ENCODE peak calls at places on chromosome 21, in seven cellular contexts. V is GM23248, N is PC-3, O is HCT116, G is neural progenitor cell, U is MM.1S, X is GM23338. S is an unnamed sample.

GRCh38 chr21:43339668-43340067 is 87.3 kb downstream of the SIK1 start:
- DNase-seq in N (peak; percentile 17), X (no peak), U (no peak), O (no peak), V (no peak), G (no peak), S (no peak)

GRCh38 chr21:42276526-42277154 is 38.6 kb downstream of the TFF3 start:
- DNase-seq in V (no peak), U (no peak), N (peak; percentile 11), O (no peak), X (no peak), G (no peak), S (no peak)

GRCh38 chr21:42839271-42840231 is 39.8 kb downstream of the WDR4 start:
- DNase-seq in V (no peak), G (no peak), O (no peak), U (no peak), N (no peak), X (no peak), S (no peak)

GRCh38 chr21:46559291-46559983 is 45.4 kb downstream of the S100B start:
- DNase-seq in O (no peak), U (no peak), N (no peak), V (no peak), G (no peak), X (no peak), S (no peak)

GRCh38 chr21:42474043-42474831 is 21.8 kb downstream of the RSPH1 start:
- DNase-seq in U (no peak), O (peak; percentile 65), V (peak; percentile 35), N (peak; percentile 92), X (peak; percentile 67), G (no peak), S (peak; percentile 92)

GRCh38 chr21:35190201-35190701 is 141.1 kb upstream of the RUNX1 start:
- DNase-seq in X (no peak), V (peak; percentile 63), O (peak; percentile 58), U (no peak), N (peak; percentile 45), G (no peak), S (peak; percentile 21)

GRCh38 chr21:42939581-42940413 is 14.4 kb upstream of the ERVH48-1 start:
- DNase-seq in V (peak; percentile 96), U (no peak), G (no peak), N (peak; percentile 99), O (no peak), X (no peak), S (peak; percentile 83)

GRCh38 chr21:35814858-35815619 is 245.3 kb downstream of the SETD4 start:
- DNase-seq in O (no peak), G (no peak), N (peak; percentile 25), X (no peak), U (no peak), V (no peak), S (no peak)

GRCh38 chr21:41835711-41836154 is 43.4 kb downstream of the PRDM15 start:
- DNase-seq in G (no peak), V (no peak), U (no peak), X (no peak), N (no peak), O (no peak), S (no peak)

GRCh38 chr21:26850116-26850643 is 5.0 kb upstream of the ADAMTS1 start:
- DNase-seq in O (peak; percentile 2), V (peak; percentile 60), N (peak; percentile 80), G (peak; percentile 37), U (peak; percentile 58), X (peak; percentile 76), S (peak; percentile 37)

GRCh38 chr21:21612446-21612845 is 614.2 kb downstream of the NCAM2 start:
- DNase-seq in X (peak; percentile 69), N (peak; percentile 79), O (no peak), V (peak; percentile 86), U (no peak), G (peak; percentile 81), S (no peak)

GRCh38 chr21:46621457-46622182 is 13.9 kb upstream of the PRMT2 start:
- DNase-seq in V (no peak), U (no peak), X (no peak), N (no peak), G (peak; percentile 18), O (no peak), S (no peak)

GRCh38 chr21:23809573-23809972 is 1797.7 kb downstream of the MRPL39 start:
- DNase-seq in U (no peak), G (no peak), V (no peak), N (no peak), X (no peak), O (no peak), S (no peak)

GRCh38 chr21:26130249-26130896 is 40.2 kb downstream of the APP start:
- DNase-seq in X (no peak), O (no peak), N (no peak), U (no peak), G (no peak), V (no peak), S (no peak)

GRCh38 chr21:24369751-24370150 is 1237.5 kb downstream of the MRPL39 start:
- DNase-seq in G (no peak), N (no peak), U (no peak), O (no peak), V (no peak), X (no peak), S (no peak)

GRCh38 chr21:33069243-33069642 is 698 bp upstream of the OLIG1 start:
- DNase-seq in U (no peak), G (no peak), N (no peak), O (no peak), V (no peak), X (no peak), S (no peak)

GRCh38 chr21:33069994-33070811 is at the start of gene OLIG1:
- DNase-seq in X (peak; percentile 90), V (peak; percentile 35), O (no peak), N (peak; percentile 56), U (no peak), G (peak; percentile 83), S (peak; percentile 18)

GRCh38 chr21:33069645-33069993 is 322 bp upstream of the OLIG1 start:
- DNase-seq in V (no peak), U (no peak), X (no peak), N (no peak), G (no peak), O (no peak), S (no peak)

GRCh38 chr21:33071878-33072306 is 2.0 kb downstream of the OLIG1 start:
- DNase-seq in U (peak; percentile 66), N (no peak), V (peak; percentile 31), O (no peak), X (peak; percentile 60), G (peak; percentile 59), S (no peak)

GRCh38 chr21:33070921-33071877 is 1.3 kb downstream of the OLIG1 start:
- DNase-seq in U (peak; percentile 35), O (no peak), N (no peak), G (peak; percentile 60), V (peak; percentile 13), X (peak; percentile 69), S (no peak)
- TF ChIP-seq EZH2 in U (no peak), O (no peak), N (no peak), G (peak; percentile 100), V (no peak), X (peak; percentile 79), S (peak; percentile 89)

GRCh38 chr21:18498428-18498827 is 94.8 kb upstream of the TMPRSS15 start:
- DNase-seq in N (no peak), X (no peak), G (no peak), U (no peak), O (no peak), V (no peak), S (no peak)

GRCh38 chr21:18495553-18495952 is 92.0 kb upstream of the TMPRSS15 start:
- DNase-seq in N (no peak), X (no peak), U (no peak), V (no peak), O (no peak), G (no peak), S (no peak)

GRCh38 chr21:18499761-18500376 is 96.3 kb upstream of the TMPRSS15 start:
- DNase-seq in G (peak; percentile 73), V (peak; percentile 42), O (peak; percentile 10), X (peak; percentile 78), N (peak; percentile 69), U (peak; percentile 73), S (peak; percentile 77)
- TF ChIP-seq EZH2phosphoT487 in G (no peak), V (no peak), O (no peak), X (no peak), N (no peak), U (no peak), S (no peak)

GRCh38 chr21:31559368-31560119 is 99.9 kb upstream of the SOD1 start:
- DNase-seq in U (peak; percentile 99), G (peak; percentile 98), N (peak; percentile 93), O (peak; percentile 86), V (peak; percentile 94), X (peak; percentile 99), S (peak; percentile 95)

GRCh38 chr21:31557956-31558838 is 101.3 kb upstream of the SOD1 start:
- DNase-seq in X (peak; percentile 57), U (peak; percentile 59), V (peak; percentile 9), G (peak; percentile 71), O (no peak), N (peak; percentile 8), S (peak; percentile 64)

GRCh38 chr21:31558839-31559367 is 100.6 kb upstream of the SOD1 start:
- DNase-seq in G (peak; percentile 99), X (peak; percentile 97), V (peak; percentile 98), O (peak; percentile 80), U (peak; percentile 99), N (peak; percentile 92), S (peak; percentile 96)

GRCh38 chr21:31557421-31557955 is 102.0 kb upstream of the SOD1 start:
- DNase-seq in G (peak; percentile 72), V (no peak), N (no peak), O (no peak), U (peak; percentile 62), X (peak; percentile 85), S (peak; percentile 30)

DNA sequence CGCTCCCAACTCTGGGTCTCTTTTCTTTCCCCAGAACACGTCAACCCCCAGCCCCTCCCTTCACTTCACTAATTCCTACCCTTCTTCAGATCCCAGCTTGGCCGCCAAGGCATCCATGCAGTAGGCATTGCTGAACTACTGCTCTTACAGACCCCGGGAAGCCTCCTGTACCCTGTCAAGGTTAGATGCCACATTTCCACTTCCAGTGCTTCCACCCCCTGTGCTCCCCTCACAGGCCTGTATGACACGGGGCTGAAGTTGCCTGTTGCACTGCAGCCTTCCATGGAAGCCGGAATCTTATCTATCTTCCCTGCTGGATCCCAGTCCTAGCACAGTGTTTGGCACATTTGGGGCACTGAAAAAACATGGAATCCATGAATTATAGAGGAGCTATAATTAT is 99.0 kb upstream of the SOD1 start:
- DNase-seq in V (no peak), G (no peak), N (no peak), O (no peak), X (no peak), U (no peak), S (no peak)
- H2AFZ ChIP-seq in V (no peak overlapping the region), G (no peak overlapping the region), N (no peak overlapping the region), O (no peak overlapping the region), X (no peak overlapping the region), U (no peak overlapping the region), S (peak overlapping the region; percentile 74)

GRCh38 chr21:45075606-45076244 is 1.3 kb downstream of the ADARB1 start:
- DNase-seq in G (no peak), U (no peak), V (peak; percentile 34), N (peak; percentile 33), O (no peak), X (no peak), S (no peak)

GRCh38 chr21:45073301-45074047 is 906 bp upstream of the ADARB1 start:
- DNase-seq in O (no peak), G (peak; percentile 66), U (no peak), X (peak; percentile 64), N (peak; percentile 70), V (no peak), S (peak; percentile 64)

GRCh38 chr21:45074048-45074817 is at the start of gene ADARB1:
- DNase-seq in N (peak; percentile 62), O (no peak), U (peak; percentile 75), V (peak; percentile 82), X (peak; percentile 74), G (peak; percentile 90), S (peak; percentile 87)

GRCh38 chr21:45076245-45076661 is 1.9 kb downstream of the ADARB1 start:
- DNase-seq in O (no peak), V (peak; percentile 70), U (no peak), X (no peak), G (peak; percentile 30), N (peak; percentile 28), S (no peak)

GRCh38 chr21:45074818-45075605 is 632 bp downstream of the ADARB1 start:
- DNase-seq in X (peak; percentile 69), N (peak; percentile 55), O (no peak), U (no peak), G (peak; percentile 71), V (peak; percentile 52), S (peak; percentile 37)
- TF ChIP-seq EZH2 in X (no peak), N (no peak), O (no peak), U (peak; percentile 57), G (peak; percentile 75), V (no peak), S (no peak)

S was measured in hepatocyte.